ENCODE peak calls at places on chromosomes 4 and X, in five cellular contexts. Y is fibroblast of pulmonary artery, V is lower lobe of right lung, J is foreskin fibroblast, F is uterus. I is an unnamed sample.

GRCh38 chr4:68372588-68372987 is 22.7 kb upstream of the YTHDC1 start:
- DNase-seq in Y (no peak), V (no peak), J (no peak), F (no peak), I (no peak)

GRCh38 chr4:165560941-165561340 is 182.1 kb downstream of the CPE start:
- DNase-seq in Y (peak), V (no peak), J (no peak), F (no peak), I (no peak)

GRCh38 chr4:4599886-4600285 is 58.0 kb upstream of the STX18 start:
- DNase-seq in Y (no peak), V (no peak), J (no peak), F (no peak), I (no peak)

GRCh38 chrX:48468693-48469691 is 1.1 kb downstream of the SLC38A5 start:
- DNase-seq in Y (no peak), V (no peak), J (no peak), F (no peak), I (no peak)

GRCh38 chr4:8314691-8315255 is 45.2 kb downstream of the HTRA3 start:
- DNase-seq in Y (no peak), V (no peak), J (no peak), F (peak), I (peak)

GRCh38 chrX:43349363-43349762 is 306.7 kb upstream of the MAOA start:
- DNase-seq in Y (peak), V (no peak), J (no peak), F (no peak), I (no peak)

GRCh38 chr4:126915999-126916625 is 716.6 kb upstream of the INTU start:
- DNase-seq in Y (peak), V (no peak), J (no peak), F (no peak), I (no peak)

GRCh38 chr4:156598138-156598681 is 373.4 kb downstream of the PDGFC start:
- DNase-seq in Y (peak), V (peak), J (no peak), F (no peak), I (no peak)

GRCh38 chrX:34300871-34301270 is 168.8 kb upstream of the FAM47A start:
- DNase-seq in Y (peak), V (no peak), J (no peak), F (no peak), I (no peak)

GRCh38 chr4:163673848-163674702 is 179.6 kb downstream of the TMA16 start:
- DNase-seq in Y (no peak), V (no peak), J (no peak), F (no peak), I (no peak)

GRCh38 chr4:148716361-148717063 is 274.3 kb upstream of the NR3C2 start:
- DNase-seq in Y (no peak), V (no peak), J (no peak), F (no peak), I (no peak)

GRCh38 chrX:39984191-39984956 is 113.4 kb downstream of the BCOR start:
- DNase-seq in Y (peak), V (no peak), J (no peak), F (peak), I (no peak)

GRCh38 chr4:73734405-73735070 is 5.8 kb upstream of the CXCL8 start:
- DNase-seq in Y (peak), V (no peak), J (peak), F (no peak), I (no peak)

GRCh38 chr4:150962245-150962644 is 52.8 kb downstream of the LRBA start:
- DNase-seq in Y (no peak), V (no peak), J (no peak), F (no peak), I (no peak)

GRCh38 chr4:150960818-150961217 is 54.3 kb downstream of the LRBA start:
- DNase-seq in Y (peak), V (no peak), J (peak), F (no peak), I (no peak)

GRCh38 chr4:150961566-150961965 is 53.5 kb downstream of the LRBA start:
- DNase-seq in Y (no peak), V (no peak), J (no peak), F (no peak), I (no peak)

GRCh38 chr4:150964754-150965153 is 50.3 kb downstream of the LRBA start:
- DNase-seq in Y (no peak), V (no peak), J (no peak), F (no peak), I (no peak)

DNA sequence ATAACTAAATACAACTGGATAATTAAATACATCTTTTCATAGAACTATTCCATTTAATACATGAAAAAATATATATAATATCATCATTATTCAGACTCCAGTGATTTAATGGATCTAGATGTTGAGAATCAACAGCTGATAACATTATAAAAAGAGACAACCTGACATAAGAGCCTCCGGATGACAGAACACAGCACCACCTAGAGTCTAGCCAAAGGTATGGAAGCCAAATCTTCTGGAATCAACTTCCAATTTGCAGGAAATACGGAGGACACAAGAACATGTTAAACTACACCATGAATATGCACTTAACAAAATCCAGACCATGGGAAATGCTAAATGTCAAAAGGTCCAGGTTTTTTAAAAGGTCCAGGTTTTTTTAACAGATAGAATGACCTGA is 55.0 kb downstream of the LRBA start:
- DNase-seq in Y (peak), V (no peak), J (peak), F (no peak), I (no peak)
- TF ChIP-seq CTCF in Y (peak), V (peak), J (peak), F (no peak), I (peak)

GRCh38 chr4:24089831-24090531 is 200.1 kb upstream of the PPARGC1A start:
- DNase-seq in Y (peak), V (no peak), J (peak), F (no peak), I (no peak)
- TF ChIP-seq CTCF in Y (no peak), V (no peak), J (no peak), F (no peak), I (peak)

DNA sequence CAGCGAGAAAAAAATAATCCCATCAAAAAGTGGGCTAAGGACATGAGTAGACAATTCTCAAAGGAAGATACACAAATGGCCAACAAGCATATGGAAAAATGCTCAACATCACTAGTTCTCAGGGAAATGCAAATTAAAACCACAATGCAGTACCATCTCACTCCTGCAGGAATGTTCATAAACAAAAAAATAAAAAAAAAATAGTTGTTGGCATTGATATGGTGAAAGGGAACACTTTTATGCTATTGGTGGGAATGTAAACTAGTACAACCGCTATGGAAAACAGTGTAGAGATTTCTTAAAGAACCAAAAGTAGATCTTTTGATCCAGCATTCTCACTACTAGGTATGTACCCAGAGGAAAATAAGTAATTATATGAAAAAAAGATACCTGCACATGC is 508.3 kb upstream of the MAGEB2 start:
- DNase-seq in Y (no peak), V (no peak), J (no peak), F (no peak), I (no peak)
- TF ChIP-seq CTCF in Y (no peak), V (no peak), J (no peak), F (no peak), I (no peak)

GRCh38 chrX:5236096-5236495 is 992.6 kb downstream of the NLGN4X start:
- DNase-seq in Y (no peak), V (no peak), J (no peak), F (no peak), I (no peak)
- TF ChIP-seq CTCF in Y (no peak), V (peak), J (no peak), F (no peak), I (no peak)

DNA sequence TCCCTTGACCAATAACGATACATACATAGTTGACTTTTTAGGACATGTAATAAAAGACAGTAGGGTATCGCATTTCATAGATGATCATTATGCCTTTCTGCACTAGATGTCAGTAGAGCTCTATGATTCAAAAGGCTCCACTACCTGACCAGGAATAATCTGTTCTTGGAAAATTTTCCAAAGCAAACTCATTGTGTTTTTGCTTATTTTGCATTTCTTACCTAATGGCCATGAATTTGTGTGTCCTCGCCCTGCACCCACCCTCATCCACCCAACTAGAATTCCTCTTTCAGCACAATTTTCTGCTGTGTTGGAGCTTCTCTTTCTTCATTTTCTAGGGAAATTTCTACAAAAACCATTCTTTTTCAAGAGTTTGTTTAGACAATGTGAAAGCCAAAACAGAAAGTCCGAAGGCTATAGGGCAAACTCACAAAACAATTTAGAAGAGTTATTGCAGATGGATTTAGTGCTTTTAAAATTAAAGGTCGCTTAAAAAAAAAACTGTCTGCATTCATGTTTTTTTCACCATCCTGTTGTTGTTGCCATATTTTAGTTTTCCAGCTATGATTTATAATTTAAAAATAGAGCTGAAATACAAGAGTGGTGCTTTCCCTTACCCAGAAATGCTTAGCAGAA is 183.6 kb downstream of the SPATA18 start:
- DNase-seq in Y (peak), V (no peak), J (peak), F (no peak), I (no peak)
- TF ChIP-seq CTCF in Y (peak), V (peak), J (peak), F (peak), I (peak)

GRCh38 chrX:35726176-35726575 is 72.0 kb upstream of the MAGEB16 start:
- DNase-seq in Y (peak), V (no peak), J (no peak), F (no peak), I (no peak)
- TF ChIP-seq CTCF in Y (peak), V (no peak), J (no peak), F (no peak), I (peak)

GRCh38 chr4:84235545-84235944 is 263.5 kb downstream of the NKX6-1 start:
- DNase-seq in Y (no peak), V (no peak), J (no peak), F (no peak), I (no peak)

GRCh38 chr4:84235131-84235530 is 264.0 kb downstream of the NKX6-1 start:
- DNase-seq in Y (no peak), V (no peak), J (no peak), F (no peak), I (no peak)

GRCh38 chr4:84239278-84239845 is 259.7 kb downstream of the NKX6-1 start:
- DNase-seq in Y (no peak), V (no peak), J (no peak), F (no peak), I (no peak)

GRCh38 chr4:84237008-84237407 is 262.1 kb downstream of the NKX6-1 start:
- DNase-seq in Y (no peak), V (no peak), J (peak), F (no peak), I (no peak)

GRCh38 chr4:84238247-84239090 is 260.6 kb downstream of the NKX6-1 start:
- DNase-seq in Y (no peak), V (no peak), J (peak), F (no peak), I (no peak)
- TF ChIP-seq CTCF in Y (no peak), V (no peak), J (no peak), F (no peak), I (no peak)

GRCh38 chr4:144955104-144955503 is 142.9 kb downstream of the ANAPC10 start:
- DNase-seq in Y (no peak), V (no peak), J (no peak), F (no peak), I (no peak)

GRCh38 chr4:144948421-144948820 is 149.6 kb downstream of the ANAPC10 start:
- DNase-seq in Y (no peak), V (no peak), J (no peak), F (no peak), I (no peak)

DNA sequence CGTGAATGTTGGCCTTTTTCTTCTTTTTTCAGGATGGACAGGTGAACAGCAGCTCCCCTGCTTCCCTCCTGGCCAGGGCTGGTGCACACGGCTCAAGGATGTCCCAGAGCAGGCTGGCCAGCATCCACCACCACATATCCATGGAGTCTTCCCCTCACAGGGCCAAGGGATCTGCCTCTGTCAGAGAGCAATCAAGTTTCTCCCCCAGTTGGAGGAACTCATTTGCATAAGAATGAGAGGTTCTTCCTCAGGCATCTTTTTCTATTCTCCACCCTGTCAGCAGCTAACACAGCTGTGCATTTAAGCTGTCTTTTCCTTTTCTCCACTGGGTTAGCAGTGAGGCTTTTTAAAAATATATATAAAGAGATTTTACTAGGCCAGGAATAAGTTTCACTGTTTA is 143.8 kb downstream of the ANAPC10 start:
- DNase-seq in Y (no peak), V (no peak), J (no peak), F (no peak), I (no peak)
- TF ChIP-seq CTCF in Y (no peak), V (no peak), J (no peak), F (no peak), I (no peak)

I was measured in osteocyte.